ENCODE peak calls at places on chromosomes 12 and 14, in five cellular contexts. H is HepG2, P is endodermal cell, J is A549, D is HCT116. A is an unnamed sample.

GRCh38 chr12:122265433-122265832 is 861 bp downstream of the VPS33A start:
- DNase-seq in H (no peak), P (no peak), J (no peak), D (no peak), A (no peak)

GRCh38 chr12:121030576-121031212 is 8.4 kb downstream of the OASL start:
- DNase-seq in H (no peak), P (no peak), J (no peak), D (no peak), A (no peak)

GRCh38 chr14:91173221-91173670 is 59.4 kb downstream of the DGLUCY start:
- DNase-seq in H (peak), P (peak), J (peak), D (peak), A (peak)

GRCh38 chr12:126108247-126108646 is 1043.0 kb downstream of the AACS start:
- DNase-seq in H (no peak), P (peak), J (no peak), D (no peak), A (no peak)

GRCh38 chr12:8906781-8907180 is 7.5 kb upstream of the PHC1 start:
- DNase-seq in H (no peak), P (peak), J (no peak), D (no peak), A (no peak)

GRCh38 chr12:26623136-26623535 is 209.9 kb downstream of the ITPR2 start:
- DNase-seq in H (no peak), P (no peak), J (no peak), D (no peak), A (no peak)

GRCh38 chr12:56221233-56221756 is 427 bp downstream of the RNF41 start:
- DNase-seq in H (no peak), P (peak), J (peak), D (no peak), A (no peak)

GRCh38 chr14:105197274-105197673 is 16.2 kb upstream of the NUDT14 start:
- DNase-seq in H (no peak), P (no peak), J (peak), D (no peak), A (no peak)

GRCh38 chr14:68612049-68612448 is 180.8 kb downstream of the ZFP36L1 start:
- DNase-seq in H (no peak), P (no peak), J (no peak), D (no peak), A (no peak)

GRCh38 chr12:81872400-81872799 is 113.2 kb upstream of the PPFIA2 start:
- DNase-seq in H (no peak), P (no peak), J (no peak), D (no peak), A (no peak)

GRCh38 chr12:47504775-47505446 is 200.9 kb downstream of the RPAP3 start:
- DNase-seq in H (no peak), P (no peak), J (no peak), D (no peak), A (no peak)

GRCh38 chr14:55430024-55430690 is 10.3 kb downstream of the TBPL2 start:
- DNase-seq in H (peak), P (peak), J (peak), D (peak), A (no peak)
- TF ChIP-seq CTCF in H (peak), P (peak), J (peak), D (peak), A (peak)

GRCh38 chr14:102655154-102655553 is 62.7 kb downstream of the RCOR1 start:
- DNase-seq in H (peak), P (no peak), J (peak), D (no peak), A (no peak)
- TF ChIP-seq CTCF in H (no peak), P (no peak), J (no peak), D (no peak), A (no peak)

DNA sequence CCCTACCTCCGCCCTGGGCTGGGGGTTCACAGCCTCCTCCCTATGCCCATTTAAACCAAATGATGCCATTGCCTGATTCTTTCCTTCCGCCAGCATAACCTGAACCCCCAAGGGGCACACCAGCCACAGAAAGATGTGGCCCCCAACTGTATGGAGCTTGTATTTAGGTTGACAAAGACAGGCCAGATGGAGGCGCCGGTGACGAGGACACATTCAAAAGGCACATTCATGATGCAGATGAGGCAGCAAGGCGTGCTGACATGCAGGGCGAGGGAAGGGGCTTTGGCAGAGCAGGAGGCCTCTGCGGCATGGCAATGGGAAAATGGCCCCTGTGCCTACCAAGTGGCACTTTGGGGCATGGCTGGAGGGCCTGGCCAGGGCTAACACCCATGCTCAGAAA is 112.2 kb downstream of the RFLNA start:
- DNase-seq in H (no peak), P (peak), J (no peak), D (no peak), A (no peak)
- TF ChIP-seq CTCF in H (peak), P (no peak), J (no peak), D (no peak), A (no peak)

GRCh38 chr12:75650989-75651695 is 139.7 kb upstream of the KRR1 start:
- DNase-seq in H (no peak), P (no peak), J (no peak), D (no peak), A (no peak)
- TF ChIP-seq CTCF in H (no peak), P (no peak), J (no peak), D (no peak), A (no peak)

GRCh38 chr12:58105225-58106119 is 164.1 kb downstream of the ATP23 start:
- DNase-seq in H (no peak), P (peak), J (peak), D (no peak), A (no peak)
- TF ChIP-seq CTCF in H (no peak), P (peak), J (no peak), D (no peak), A (peak)

DNA sequence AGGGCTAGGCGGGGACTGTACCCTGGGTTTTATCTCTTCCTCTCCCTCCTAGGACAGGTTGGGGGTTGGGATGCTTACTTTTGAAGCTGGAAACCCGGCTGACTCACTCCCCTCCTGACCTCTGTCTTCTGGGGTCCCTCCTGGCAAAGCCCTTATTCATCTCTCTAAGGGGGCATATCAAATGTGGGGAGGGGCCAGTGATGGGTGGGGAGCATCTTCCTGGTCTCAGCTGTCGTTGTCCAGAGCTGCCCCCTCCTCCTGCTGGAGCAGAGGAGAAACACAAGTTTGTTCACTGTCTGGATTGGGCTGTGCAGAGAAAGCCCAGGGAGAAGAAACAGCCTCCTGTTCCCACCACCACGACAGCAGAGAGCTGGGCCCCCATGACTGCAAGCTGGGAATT is 85.8 kb downstream of the TNFAIP2 start:
- DNase-seq in H (no peak), P (no peak), J (peak), D (no peak), A (no peak)
- TF ChIP-seq CTCF in H (peak), P (peak), J (no peak), D (no peak), A (no peak)

GRCh38 chr12:6067152-6067916 is 57.1 kb downstream of the VWF start:
- DNase-seq in H (peak), P (peak), J (peak), D (peak), A (no peak)
- TF ChIP-seq CTCF in H (peak), P (peak), J (peak), D (peak), A (peak)

GRCh38 chr12:113465808-113466769 is 5.6 kb downstream of the LHX5 start:
- DNase-seq in H (no peak), P (peak), J (no peak), D (no peak), A (no peak)
- TF ChIP-seq CTCF in H (no peak), P (no peak), J (no peak), D (no peak), A (no peak)

GRCh38 chr12:66107451-66107915 is 23.1 kb downstream of the LLPH start:
- DNase-seq in H (peak), P (peak), J (peak), D (peak), A (peak)

DNA sequence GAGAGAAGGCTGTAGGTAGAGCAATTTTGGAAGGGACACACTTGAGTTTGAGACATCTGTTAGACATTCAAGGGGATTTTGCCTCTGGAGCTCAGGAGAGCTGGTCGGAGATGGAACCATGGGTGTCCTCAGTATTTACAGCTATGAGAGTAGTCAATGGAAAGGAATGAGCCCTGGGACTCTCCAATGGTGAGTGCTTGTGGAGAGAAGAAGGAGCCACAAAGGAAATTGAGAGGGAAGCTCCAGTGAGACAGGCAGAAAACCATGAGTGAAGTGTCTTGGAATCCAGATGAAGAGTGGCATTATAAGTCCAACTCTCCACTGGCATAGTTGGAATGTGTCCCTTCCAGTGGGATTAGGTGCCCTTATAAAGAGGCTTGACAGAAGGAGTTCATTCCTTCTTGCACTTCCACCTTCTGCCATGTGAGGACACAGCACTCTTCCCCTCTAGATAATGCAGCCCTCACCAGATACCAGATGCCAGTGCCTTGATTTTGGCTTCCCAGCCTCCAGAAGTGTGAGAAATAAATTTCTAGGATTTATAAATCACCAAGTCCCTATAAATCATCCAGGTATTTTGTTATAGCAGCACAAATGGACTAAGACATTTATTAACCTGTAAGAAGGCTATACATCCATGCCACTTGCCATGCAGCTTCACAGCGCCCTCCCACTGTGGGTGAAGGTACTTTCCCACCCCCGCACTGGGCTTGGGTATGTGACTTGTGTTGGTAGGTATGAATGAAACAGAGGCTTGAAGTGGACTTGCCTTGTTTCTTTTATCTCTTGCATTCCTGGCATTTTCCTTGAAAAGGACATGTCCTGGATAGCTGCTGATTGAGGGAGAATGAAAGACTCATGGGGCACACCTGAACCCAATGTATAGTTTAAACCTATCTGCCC is 27.3 kb downstream of the LLPH start:
- DNase-seq in H (no peak), P (peak), J (peak), D (peak), A (no peak)
- TF ChIP-seq CTCF in H (no peak), P (peak), J (no peak), D (peak), A (peak)

GRCh38 chr14:77214216-77214615 is 32.6 kb downstream of the TMEM63C start:
- DNase-seq in H (no peak), P (no peak), J (no peak), D (no peak), A (no peak)

GRCh38 chr14:77212097-77212873 is 30.7 kb downstream of the TMEM63C start:
- DNase-seq in H (no peak), P (no peak), J (no peak), D (no peak), A (no peak)

GRCh38 chr14:77213657-77214016 is 32.0 kb downstream of the TMEM63C start:
- DNase-seq in H (no peak), P (no peak), J (no peak), D (no peak), A (no peak)

GRCh38 chr14:77208979-77209318 is 27.4 kb downstream of the TMEM63C start:
- DNase-seq in H (no peak), P (no peak), J (no peak), D (no peak), A (no peak)

GRCh38 chr14:77212933-77213656 is 31.5 kb downstream of the TMEM63C start:
- DNase-seq in H (peak), P (peak), J (peak), D (peak), A (peak)
- TF ChIP-seq CTCF in H (peak), P (peak), J (peak), D (peak), A (peak)